ENCODE peak calls at places on chromosome 4, in nine cellular contexts. A is IMR-90, J is thyroid gland, B is A549, R is ovary, X is body of pancreas, S is lower leg skin, U is GM12892, F is stomach. W is an unnamed sample.

GRCh38 chr4:78766026-78766425 is 10.1 kb upstream of the BMP2K start:
- DNase-seq in A (peak), J (no peak), B (no peak), R (no peak), X (no peak), S (no peak), U (no peak), F (no peak), W (no peak)

GRCh38 chr4:159273841-159274240 is 171.0 kb downstream of the RAPGEF2 start:
- DNase-seq in A (no peak), J (no peak), B (no peak), R (no peak), X (no peak), S (no peak), U (no peak), F (no peak), W (no peak)

GRCh38 chr4:187098429-187098828 is 374.8 kb upstream of the FAT1 start:
- DNase-seq in A (no peak), J (no peak), B (no peak), R (no peak), X (no peak), S (no peak), U (no peak), F (no peak), W (no peak)

GRCh38 chr4:185987976-185988627 is 80.9 kb upstream of the TLR3 start:
- DNase-seq in A (no peak), J (no peak), B (no peak), R (no peak), X (no peak), S (no peak), U (no peak), F (no peak), W (no peak)

GRCh38 chr4:170009291-170009690 is 16.9 kb downstream of the MFAP3L start:
- DNase-seq in A (no peak), J (no peak), B (no peak), R (no peak), X (no peak), S (no peak), U (no peak), F (no peak), W (no peak)

GRCh38 chr4:181646864-181647263 is 596.3 kb upstream of the TENM3 start:
- DNase-seq in A (peak), J (no peak), B (no peak), R (no peak), X (no peak), S (no peak), U (no peak), F (no peak), W (no peak)

GRCh38 chr4:119652978-119653377 is 24.4 kb upstream of the PDE5A start:
- DNase-seq in A (peak), J (no peak), B (no peak), R (no peak), X (no peak), S (no peak), U (no peak), F (no peak), W (no peak)

GRCh38 chr4:79898055-79898454 is 175.0 kb downstream of the ANTXR2 start:
- DNase-seq in A (no peak), J (no peak), B (no peak), R (no peak), X (no peak), S (no peak), U (no peak), F (no peak), W (no peak)

GRCh38 chr4:3868841-3869572 is 102.8 kb downstream of the ADRA2C start:
- DNase-seq in A (no peak), J (no peak), B (no peak), R (no peak), X (no peak), S (peak), U (no peak), F (no peak), W (no peak)

GRCh38 chr4:113328514-113328913 is 279.1 kb downstream of the ANK2 start:
- DNase-seq in A (no peak), J (no peak), B (peak), R (no peak), X (peak), S (no peak), U (no peak), F (no peak), W (no peak)

GRCh38 chr4:125359960-125360628 is 45.3 kb downstream of the FAT4 start:
- DNase-seq in A (no peak), J (no peak), B (no peak), R (no peak), X (no peak), S (no peak), U (no peak), F (no peak), W (no peak)

GRCh38 chr4:38723726-38724506 is 58.9 kb downstream of the TLR10 start:
- DNase-seq in A (no peak), J (no peak), B (no peak), R (no peak), X (no peak), S (no peak), U (no peak), F (peak), W (no peak)

GRCh38 chr4:6343950-6344408 is 74.3 kb downstream of the WFS1 start:
- DNase-seq in A (peak), J (no peak), B (peak), R (no peak), X (peak), S (no peak), U (no peak), F (peak), W (peak)

GRCh38 chr4:120291541-120291940 is 224.9 kb upstream of the MAD2L1 start:
- DNase-seq in A (no peak), J (no peak), B (no peak), R (no peak), X (no peak), S (no peak), U (no peak), F (no peak), W (no peak)

GRCh38 chr4:39976945-39977488 is 694 bp downstream of the PDS5A start:
- DNase-seq in A (no peak), J (peak), B (peak), R (peak), X (peak), S (peak), U (peak), F (peak), W (peak)

GRCh38 chr4:39976141-39976944 is 1.4 kb downstream of the PDS5A start:
- DNase-seq in A (peak), J (peak), B (peak), R (peak), X (peak), S (peak), U (peak), F (peak), W (peak)

GRCh38 chr4:39978904-39979303 is 1.2 kb upstream of the PDS5A start:
- DNase-seq in A (no peak), J (no peak), B (no peak), R (no peak), X (no peak), S (no peak), U (no peak), F (no peak), W (no peak)

GRCh38 chr4:39978378-39978775 is 666 bp upstream of the PDS5A start:
- DNase-seq in A (no peak), J (no peak), B (no peak), R (no peak), X (no peak), S (no peak), U (no peak), F (no peak), W (no peak)

DNA sequence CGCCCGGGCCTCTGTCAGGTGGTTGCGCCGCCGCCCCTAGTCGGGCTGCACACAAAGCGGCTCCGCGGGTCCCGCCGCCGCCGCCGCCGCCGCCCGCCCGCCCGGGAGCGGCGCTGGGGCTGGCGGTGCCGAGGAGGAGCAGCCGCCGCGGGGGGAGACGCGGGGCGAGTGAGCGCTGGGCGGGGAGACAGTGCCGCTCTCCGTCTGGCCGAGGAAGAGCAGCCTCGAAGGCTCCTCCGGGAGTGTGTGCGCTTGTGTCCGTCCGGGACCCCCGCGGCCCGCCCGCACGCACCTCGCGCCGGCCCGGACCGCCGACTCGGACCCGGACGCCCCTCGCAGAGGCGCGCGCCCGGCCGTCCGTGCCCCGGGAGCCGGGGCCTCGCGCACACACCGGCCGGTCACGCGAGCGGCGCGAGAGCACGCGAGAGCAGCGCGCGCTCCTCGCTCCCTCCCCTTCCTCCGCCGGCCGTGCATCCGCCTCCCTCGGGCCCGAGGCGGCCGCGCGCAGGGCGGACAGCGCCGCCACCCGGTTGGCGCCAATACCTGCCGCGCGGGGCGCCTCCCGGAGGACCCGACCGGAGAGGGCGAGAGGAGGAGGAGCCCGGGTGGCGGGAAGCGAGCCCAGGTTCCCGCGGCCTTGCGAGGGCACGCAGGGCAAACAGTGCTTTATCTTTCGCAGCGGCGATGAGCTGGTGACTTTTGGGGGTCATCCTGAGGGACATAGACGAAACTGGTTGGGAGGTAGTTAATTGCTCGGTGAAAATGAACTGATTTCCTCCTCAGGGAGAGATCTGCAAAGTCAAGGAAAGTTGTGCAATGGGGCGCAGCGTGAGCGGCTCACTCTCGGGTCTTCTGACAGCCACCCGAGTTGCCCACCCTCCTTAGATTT is at the start of gene PDS5A:
- DNase-seq in A (peak), J (peak), B (peak), R (peak), X (peak), S (peak), U (peak), F (peak), W (peak)
- TF ChIP-seq POLR2A in A (peak), J (peak), B (peak), R (peak), X (no peak), S (no peak), U (peak), F (no peak), W (peak)

DNA sequence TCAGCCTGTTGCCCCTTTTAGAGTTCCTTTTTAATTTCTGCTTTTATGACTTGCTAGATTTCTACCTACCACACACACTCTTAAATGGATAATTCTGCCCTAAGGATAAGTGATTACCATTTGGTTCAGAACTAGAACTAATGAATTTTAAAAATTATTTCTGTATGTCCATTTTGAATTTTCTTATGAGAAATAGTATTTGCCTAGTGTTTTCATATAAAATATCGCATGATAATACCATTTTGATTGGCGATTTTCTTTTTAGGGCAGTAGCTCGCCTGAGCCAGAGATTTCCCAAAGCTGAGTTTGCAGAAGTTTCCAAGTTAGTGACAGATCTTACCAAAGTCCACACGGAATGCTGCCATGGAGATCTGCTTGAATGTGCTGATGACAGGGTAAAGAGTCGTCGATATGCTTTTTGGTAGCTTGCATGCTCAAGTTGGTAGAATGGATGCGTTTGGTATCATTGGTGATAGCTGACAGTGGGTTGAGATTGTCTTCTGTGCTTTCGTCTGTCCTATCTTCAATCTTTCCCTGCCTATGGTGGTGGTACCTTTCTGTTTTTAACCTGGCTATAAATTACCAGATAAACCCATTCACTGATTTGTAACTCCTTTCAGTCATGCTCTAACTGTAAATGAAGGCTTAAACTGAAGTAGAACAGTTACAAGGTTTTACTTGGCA is 7.8 kb downstream of the ALB start:
- DNase-seq in A (no peak), J (no peak), B (no peak), R (no peak), X (no peak), S (no peak), U (no peak), F (no peak), W (no peak)
- TF ChIP-seq POLR2A in A (no peak), J (no peak), B (no peak), R (no peak), X (no peak), S (no peak), U (no peak), F (no peak), W (no peak)

GRCh38 chr4:55345980-55346850 is at the start of gene SRD5A3:
- DNase-seq in A (peak), J (peak), B (peak), R (peak), X (peak), S (peak), U (peak), F (peak), W (peak)
- TF ChIP-seq POLR2A in A (peak), J (peak), B (peak), R (no peak), X (peak), S (no peak), U (peak), F (no peak), W (peak)

GRCh38 chr4:48016141-48017107 is at the start of the genes CNGA1 and NIPAL1:
- DNase-seq in A (peak), J (peak), B (peak), R (peak), X (peak), S (peak), U (peak), F (peak), W (peak)
- TF ChIP-seq POLR2A in A (no peak), J (peak), B (no peak), R (no peak), X (peak), S (no peak), U (no peak), F (no peak), W (no peak)

GRCh38 chr4:98261291-98262271 is at the start of gene RAP1GDS1:
- DNase-seq in A (peak), J (peak), B (peak), R (peak), X (peak), S (peak), U (peak), F (peak), W (peak)
- TF ChIP-seq POLR2A in A (no peak), J (no peak), B (peak), R (no peak), X (no peak), S (no peak), U (peak), F (no peak), W (peak)

DNA sequence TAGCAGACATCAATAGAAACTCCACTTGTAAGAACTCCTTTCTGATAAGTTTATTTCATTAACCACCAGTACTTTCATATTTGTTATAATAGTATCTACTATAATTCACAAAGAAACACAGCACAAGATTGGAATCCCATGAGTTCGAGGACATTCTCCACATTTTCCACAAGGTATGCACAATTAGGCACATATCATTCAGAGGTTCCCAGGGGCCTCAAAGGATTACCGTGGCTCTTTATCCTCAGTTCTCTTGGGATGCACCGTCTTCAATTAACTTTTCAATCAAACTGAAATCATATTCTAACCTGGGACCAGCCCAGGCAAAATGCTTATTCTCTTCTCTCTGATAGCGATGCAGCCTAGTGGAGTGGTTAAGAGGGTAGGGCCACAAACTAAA is 242.5 kb upstream of the RASGEF1B start:
- DNase-seq in A (no peak), J (no peak), B (no peak), R (no peak), X (no peak), S (no peak), U (no peak), F (no peak), W (no peak)
- TF ChIP-seq POLR2A in A (no peak), J (no peak), B (no peak), R (no peak), X (no peak), S (no peak), U (no peak), F (no peak), W (no peak)

DNA sequence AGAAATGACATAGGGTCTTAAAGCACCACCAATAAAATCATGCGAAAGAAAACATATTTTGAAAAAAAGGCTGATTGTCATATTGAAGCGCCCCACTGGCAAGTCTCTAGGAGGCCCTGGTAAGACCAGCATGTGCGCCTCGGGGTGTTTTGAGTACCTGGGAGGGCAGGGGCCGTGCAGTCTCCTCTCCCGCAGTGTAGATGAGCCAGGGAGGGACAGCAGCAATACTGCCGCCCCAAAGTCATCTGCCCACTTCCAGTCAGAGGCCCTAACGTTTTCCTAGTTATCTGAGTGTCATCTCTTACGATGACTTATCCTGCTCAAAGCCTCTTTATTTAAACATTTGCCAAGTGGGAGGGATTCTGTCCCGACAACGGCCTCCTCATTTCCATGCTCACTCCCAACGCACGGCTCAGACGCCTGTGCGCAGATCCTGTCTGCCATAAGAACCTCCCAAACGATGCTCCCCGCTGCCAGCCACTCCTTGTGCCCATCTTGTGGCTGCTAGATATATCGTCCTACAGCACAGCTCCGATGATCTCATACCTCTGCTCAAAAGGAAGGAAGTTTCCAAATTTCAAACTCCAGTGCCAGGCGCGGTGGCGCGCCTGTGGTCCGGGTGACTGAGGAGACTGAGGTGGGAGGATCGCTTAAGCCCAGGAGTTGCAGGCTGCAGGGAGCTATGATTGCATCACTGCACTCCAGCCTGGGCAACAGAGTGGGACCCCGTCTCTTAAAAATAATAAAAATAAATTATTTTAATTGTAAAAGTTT is 17.2 kb upstream of the SCRG1 start:
- DNase-seq in A (no peak), J (no peak), B (no peak), R (no peak), X (no peak), S (peak), U (no peak), F (peak), W (peak)
- TF ChIP-seq POLR2A in A (no peak), J (no peak), B (no peak), R (no peak), X (no peak), S (no peak), U (no peak), F (no peak), W (peak)

GRCh38 chr4:8126523-8126922 is 32.1 kb downstream of the ABLIM2 start:
- DNase-seq in A (no peak), J (no peak), B (no peak), R (no peak), X (no peak), S (no peak), U (no peak), F (no peak), W (no peak)

GRCh38 chr4:8128096-8128856 is 30.3 kb downstream of the ABLIM2 start:
- DNase-seq in A (no peak), J (no peak), B (no peak), R (no peak), X (no peak), S (no peak), U (no peak), F (no peak), W (no peak)

GRCh38 chr4:8125526-8126056 is 33.0 kb downstream of the ABLIM2 start:
- DNase-seq in A (no peak), J (no peak), B (no peak), R (no peak), X (no peak), S (no peak), U (no peak), F (no peak), W (no peak)

GRCh38 chr4:8129136-8129535 is 29.5 kb downstream of the ABLIM2 start:
- DNase-seq in A (no peak), J (no peak), B (no peak), R (no peak), X (no peak), S (no peak), U (no peak), F (no peak), W (no peak)

DNA sequence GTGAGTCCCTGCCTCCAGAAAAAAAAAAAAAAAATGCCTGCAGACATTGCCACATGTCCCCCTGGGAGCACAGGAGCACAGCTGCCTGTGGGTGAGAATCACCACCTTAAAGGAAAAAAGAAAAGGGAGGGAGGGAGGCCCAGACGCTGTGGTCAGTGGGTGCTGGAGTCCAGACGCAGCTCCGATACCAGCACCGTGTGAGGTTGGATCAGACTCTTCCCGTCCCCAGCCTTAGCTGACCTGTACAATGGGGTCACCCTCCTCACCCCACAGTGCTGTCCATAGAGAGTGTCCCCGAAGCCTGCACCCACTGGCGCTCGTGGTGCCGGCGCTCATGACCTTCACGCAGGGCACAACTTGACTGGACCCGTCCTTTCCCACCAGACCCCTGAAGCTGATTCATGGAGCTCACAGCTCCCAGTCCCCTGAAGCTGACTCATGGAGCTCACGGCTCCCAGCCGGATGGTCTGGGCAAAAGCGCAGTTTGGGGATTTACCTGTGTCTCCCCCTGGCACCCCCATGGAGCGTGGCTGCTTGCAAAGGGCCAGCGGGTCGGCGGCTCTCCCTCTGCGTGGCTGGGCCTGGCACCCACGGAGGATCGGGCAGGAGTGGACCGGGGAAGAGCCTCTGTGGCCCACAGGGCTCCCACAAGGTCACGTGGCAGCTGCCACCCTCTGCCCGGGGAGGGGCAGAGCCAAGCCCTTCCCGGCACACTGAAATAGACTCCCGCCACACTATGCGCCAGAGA is 31.4 kb downstream of the ABLIM2 start:
- DNase-seq in A (no peak), J (no peak), B (no peak), R (no peak), X (no peak), S (no peak), U (no peak), F (no peak), W (no peak)
- TF ChIP-seq POLR2A in A (no peak), J (no peak), B (no peak), R (no peak), X (no peak), S (no peak), U (no peak), F (no peak), W (no peak)

W was measured in H54.